ENCODE peak calls at places on chromosomes 12 and 14, in seven cellular contexts. One of them, this sample, is unnamed.
A peak's percentile ranks its signal among the peaks of the same experiment; 100 is the strongest.

GRCh38 chr14:104276435-104276834 is 138.0 kb downstream of the KIF26A start:
- DNase-seq in GM13976: no peak
- DNase-seq in fibroblast of villous mesenchyme: no peak
- DNase-seq in sigmoid colon: no peak
- DNase-seq in cardiac fibroblast: no peak
- DNase-seq in Right ventricle myocardium superior: no peak
- DNase-seq in fibroblast of the aortic adventitia: no peak
- DNase-seq in this sample: no peak

GRCh38 chr12:124947561-124948398 is 33.3 kb upstream of the UBC start:
- DNase-seq in GM13976: no peak
- DNase-seq in fibroblast of villous mesenchyme: no peak
- DNase-seq in sigmoid colon: no peak
- DNase-seq in cardiac fibroblast: no peak
- DNase-seq in Right ventricle myocardium superior: peak; percentile 45
- DNase-seq in fibroblast of the aortic adventitia: no peak
- DNase-seq in this sample: no peak

GRCh38 chr12:28063355-28063885 is 90.9 kb upstream of the PTHLH start:
- DNase-seq in GM13976: no peak
- DNase-seq in fibroblast of villous mesenchyme: no peak
- DNase-seq in sigmoid colon: no peak
- DNase-seq in cardiac fibroblast: peak; percentile 38
- DNase-seq in Right ventricle myocardium superior: no peak
- DNase-seq in fibroblast of the aortic adventitia: no peak
- DNase-seq in this sample: no peak

GRCh38 chr12:111074965-111075364 is 154.6 kb upstream of the MYL2 start:
- DNase-seq in GM13976: no peak
- DNase-seq in fibroblast of villous mesenchyme: no peak
- DNase-seq in sigmoid colon: no peak
- DNase-seq in cardiac fibroblast: no peak
- DNase-seq in Right ventricle myocardium superior: no peak
- DNase-seq in fibroblast of the aortic adventitia: no peak
- DNase-seq in this sample: no peak

GRCh38 chr14:76773956-76774355 is 12.7 kb downstream of the VASH1 start:
- DNase-seq in GM13976: no peak
- DNase-seq in fibroblast of villous mesenchyme: no peak
- DNase-seq in sigmoid colon: peak; percentile 60
- DNase-seq in cardiac fibroblast: no peak
- DNase-seq in Right ventricle myocardium superior: no peak
- DNase-seq in fibroblast of the aortic adventitia: no peak
- DNase-seq in this sample: no peak

GRCh38 chr12:11901687-11902524 is 168.8 kb upstream of the BCL2L14 start:
- DNase-seq in GM13976: peak; percentile 38
- DNase-seq in fibroblast of villous mesenchyme: no peak
- DNase-seq in sigmoid colon: no peak
- DNase-seq in cardiac fibroblast: no peak
- DNase-seq in Right ventricle myocardium superior: no peak
- DNase-seq in fibroblast of the aortic adventitia: no peak
- DNase-seq in this sample: no peak

GRCh38 chr12:4446335-4446734 is 720 bp upstream of the FGF6 start:
- DNase-seq in GM13976: no peak
- DNase-seq in fibroblast of villous mesenchyme: no peak
- DNase-seq in sigmoid colon: no peak
- DNase-seq in cardiac fibroblast: no peak
- DNase-seq in Right ventricle myocardium superior: no peak
- DNase-seq in fibroblast of the aortic adventitia: no peak
- DNase-seq in this sample: no peak

GRCh38 chr12:68871899-68872298 is 61.1 kb downstream of the CPM start:
- DNase-seq in GM13976: peak; percentile 28
- DNase-seq in fibroblast of villous mesenchyme: peak; percentile 19
- DNase-seq in sigmoid colon: no peak
- DNase-seq in cardiac fibroblast: peak; percentile 41
- DNase-seq in Right ventricle myocardium superior: no peak
- DNase-seq in fibroblast of the aortic adventitia: peak; percentile 46
- DNase-seq in this sample: peak; percentile 37

GRCh38 chr12:128510527-128510926 is 243.6 kb downstream of the TMEM132C start:
- DNase-seq in GM13976: no peak
- DNase-seq in fibroblast of villous mesenchyme: no peak
- DNase-seq in sigmoid colon: no peak
- DNase-seq in cardiac fibroblast: no peak
- DNase-seq in Right ventricle myocardium superior: no peak
- DNase-seq in fibroblast of the aortic adventitia: no peak
- DNase-seq in this sample: no peak

GRCh38 chr12:111322336-111323250 is 46.3 kb downstream of the PHETA1 start:
- DNase-seq in GM13976: no peak
- DNase-seq in fibroblast of villous mesenchyme: no peak
- DNase-seq in sigmoid colon: peak; percentile 67
- DNase-seq in cardiac fibroblast: peak; percentile 7
- DNase-seq in Right ventricle myocardium superior: peak; percentile 54
- DNase-seq in fibroblast of the aortic adventitia: no peak
- DNase-seq in this sample: no peak

GRCh38 chr12:107488666-107489065 is 196.9 kb upstream of the PWP1 start:
- DNase-seq in GM13976: no peak
- DNase-seq in fibroblast of villous mesenchyme: no peak
- DNase-seq in sigmoid colon: no peak
- DNase-seq in cardiac fibroblast: no peak
- DNase-seq in Right ventricle myocardium superior: no peak
- DNase-seq in fibroblast of the aortic adventitia: peak; percentile 43
- DNase-seq in this sample: no peak

GRCh38 chr12:126202138-126202537 is 1136.9 kb downstream of the AACS start:
- DNase-seq in GM13976: no peak
- DNase-seq in fibroblast of villous mesenchyme: no peak
- DNase-seq in sigmoid colon: no peak
- DNase-seq in cardiac fibroblast: no peak
- DNase-seq in Right ventricle myocardium superior: no peak
- DNase-seq in fibroblast of the aortic adventitia: peak; percentile 25
- DNase-seq in this sample: no peak

GRCh38 chr12:42705863-42706262 is 116.3 kb upstream of the PRICKLE1 start:
- DNase-seq in GM13976: no peak
- DNase-seq in fibroblast of villous mesenchyme: peak; percentile 86
- DNase-seq in sigmoid colon: peak; percentile 93
- DNase-seq in cardiac fibroblast: peak; percentile 95
- DNase-seq in Right ventricle myocardium superior: peak; percentile 87
- DNase-seq in fibroblast of the aortic adventitia: peak; percentile 94
- DNase-seq in this sample: peak; percentile 35

GRCh38 chr14:19947413-19948090 is 16.8 kb downstream of the OR4K1 start:
- DNase-seq in GM13976: no peak
- DNase-seq in fibroblast of villous mesenchyme: no peak
- DNase-seq in sigmoid colon: no peak
- DNase-seq in cardiac fibroblast: no peak
- DNase-seq in Right ventricle myocardium superior: no peak
- DNase-seq in fibroblast of the aortic adventitia: no peak
- DNase-seq in this sample: no peak

GRCh38 chr12:117792471-117792870 is 176.3 kb downstream of the KSR2 start:
- DNase-seq in GM13976: no peak
- DNase-seq in fibroblast of villous mesenchyme: no peak
- DNase-seq in sigmoid colon: no peak
- DNase-seq in cardiac fibroblast: no peak
- DNase-seq in Right ventricle myocardium superior: no peak
- DNase-seq in fibroblast of the aortic adventitia: no peak
- DNase-seq in this sample: no peak

GRCh38 chr14:73567951-73568885 is 795 bp upstream of the ACOT2 start:
- DNase-seq in GM13976: peak; percentile 8
- DNase-seq in fibroblast of villous mesenchyme: peak; percentile 27
- DNase-seq in sigmoid colon: no peak
- DNase-seq in cardiac fibroblast: peak; percentile 39
- DNase-seq in Right ventricle myocardium superior: no peak
- DNase-seq in fibroblast of the aortic adventitia: peak; percentile 48
- DNase-seq in this sample: peak; percentile 17

GRCh38 chr12:94831081-94831747 is 172.3 kb downstream of the NDUFA12 start:
- DNase-seq in GM13976: peak; percentile 79
- DNase-seq in fibroblast of villous mesenchyme: no peak
- DNase-seq in sigmoid colon: no peak
- DNase-seq in cardiac fibroblast: no peak
- DNase-seq in Right ventricle myocardium superior: no peak
- DNase-seq in fibroblast of the aortic adventitia: no peak
- DNase-seq in this sample: no peak

GRCh38 chr12:53268009-53268636 is at the start of gene ESPL1:
- DNase-seq in GM13976: peak; percentile 94
- DNase-seq in fibroblast of villous mesenchyme: peak; percentile 73
- DNase-seq in sigmoid colon: peak; percentile 86
- DNase-seq in cardiac fibroblast: peak; percentile 79
- DNase-seq in Right ventricle myocardium superior: peak; percentile 84
- DNase-seq in fibroblast of the aortic adventitia: peak; percentile 68
- DNase-seq in this sample: peak; percentile 66

GRCh38 chr14:101185081-101185835 is 281.7 kb upstream of the RTL1 start:
- DNase-seq in GM13976: no peak
- DNase-seq in fibroblast of villous mesenchyme: no peak
- DNase-seq in sigmoid colon: no peak
- DNase-seq in cardiac fibroblast: no peak
- DNase-seq in Right ventricle myocardium superior: no peak
- DNase-seq in fibroblast of the aortic adventitia: no peak
- DNase-seq in this sample: no peak

GRCh38 chr12:113239288-113239771 is 18.1 kb downstream of the TPCN1 start:
- DNase-seq in GM13976: no peak
- DNase-seq in fibroblast of villous mesenchyme: no peak
- DNase-seq in sigmoid colon: peak; percentile 54
- DNase-seq in cardiac fibroblast: no peak
- DNase-seq in Right ventricle myocardium superior: no peak
- DNase-seq in fibroblast of the aortic adventitia: no peak
- DNase-seq in this sample: no peak

GRCh38 chr12:6383572-6384498 is at the start of gene LTBR:
- DNase-seq in GM13976: peak; percentile 58
- DNase-seq in fibroblast of villous mesenchyme: peak; percentile 97
- DNase-seq in sigmoid colon: peak; percentile 99
- DNase-seq in cardiac fibroblast: peak; percentile 97
- DNase-seq in Right ventricle myocardium superior: peak; percentile 98
- DNase-seq in fibroblast of the aortic adventitia: peak; percentile 92
- DNase-seq in this sample: peak; percentile 77

GRCh38 chr12:98422809-98423208 is 92.6 kb upstream of the TMPO start:
- DNase-seq in GM13976: no peak
- DNase-seq in fibroblast of villous mesenchyme: no peak
- DNase-seq in sigmoid colon: no peak
- DNase-seq in cardiac fibroblast: no peak
- DNase-seq in Right ventricle myocardium superior: no peak
- DNase-seq in fibroblast of the aortic adventitia: no peak
- DNase-seq in this sample: no peak

GRCh38 chr12:44206045-44206444 is 370.2 kb downstream of the TMEM117 start:
- DNase-seq in GM13976: no peak
- DNase-seq in fibroblast of villous mesenchyme: no peak
- DNase-seq in sigmoid colon: no peak
- DNase-seq in cardiac fibroblast: no peak
- DNase-seq in Right ventricle myocardium superior: no peak
- DNase-seq in fibroblast of the aortic adventitia: no peak
- DNase-seq in this sample: no peak

GRCh38 chr12:4214912-4215861 is 58.4 kb upstream of the CCND2 start:
- DNase-seq in GM13976: peak; percentile 70
- DNase-seq in fibroblast of villous mesenchyme: peak; percentile 4
- DNase-seq in sigmoid colon: peak; percentile 78
- DNase-seq in cardiac fibroblast: peak; percentile 10
- DNase-seq in Right ventricle myocardium superior: peak; percentile 86
- DNase-seq in fibroblast of the aortic adventitia: no peak
- DNase-seq in this sample: peak; percentile 28

GRCh38 chr12:100017056-100017455 is 32.3 kb upstream of the ANKS1B start:
- DNase-seq in GM13976: no peak
- DNase-seq in fibroblast of villous mesenchyme: no peak
- DNase-seq in sigmoid colon: no peak
- DNase-seq in cardiac fibroblast: no peak
- DNase-seq in Right ventricle myocardium superior: no peak
- DNase-seq in fibroblast of the aortic adventitia: no peak
- DNase-seq in this sample: peak; percentile 62

GRCh38 chr12:120091371-120092090 is 25.0 kb downstream of the RAB35 start:
- DNase-seq in GM13976: no peak
- DNase-seq in fibroblast of villous mesenchyme: peak; percentile 11
- DNase-seq in sigmoid colon: no peak
- DNase-seq in cardiac fibroblast: no peak
- DNase-seq in Right ventricle myocardium superior: peak; percentile 39
- DNase-seq in fibroblast of the aortic adventitia: no peak
- DNase-seq in this sample: no peak